ENCODE peak calls at places on chromosomes 1 and 21, in four cellular contexts. V is NCI-H1105, F is occipital lobe, R is posterior vena cava. N is an unnamed sample.

GRCh38 chr1:178518894-178519293 is 6.0 kb downstream of the TEX35 start:
- DNase-seq in F (no peak), R (no peak), V (no peak), N (no peak)

GRCh38 chr1:73104749-73105148 is 822.4 kb upstream of the NEGR1 start:
- DNase-seq in F (no peak), V (no peak), R (peak; percentile 68), N (no peak)

GRCh38 chr1:68916227-68916853 is 419.5 kb upstream of the DEPDC1 start:
- DNase-seq in V (no peak), F (peak; percentile 30), R (peak; percentile 58), N (no peak)

GRCh38 chr21:38802050-38803026 is 3.4 kb upstream of the ETS2 start:
- DNase-seq in F (no peak), R (no peak), V (no peak), N (no peak)

GRCh38 chr1:61930246-61930645 is 188.0 kb downstream of the PATJ start:
- DNase-seq in V (no peak), R (no peak), F (no peak), N (no peak)

GRCh38 chr1:247111636-247112478 is 7.7 kb upstream of the ZNF669 start:
- DNase-seq in R (peak; percentile 92), V (no peak), F (peak; percentile 17), N (no peak)

GRCh38 chr1:2635271-2636010 is 2.6 kb upstream of the MMEL1 start:
- DNase-seq in V (no peak), F (no peak), R (peak; percentile 67), N (no peak)

GRCh38 chr1:52403566-52404115 is 582 bp downstream of the ORC1 start:
- DNase-seq in V (peak; percentile 51), R (no peak), F (no peak), N (no peak)

GRCh38 chr1:33010946-33011731 is 25.5 kb downstream of the AK2 start:
- DNase-seq in F (peak; percentile 35), R (peak; percentile 72), V (no peak), N (peak; percentile 52)

GRCh38 chr1:75083848-75084514 is 50.2 kb upstream of the LHX8 start:
- DNase-seq in F (no peak), V (no peak), R (no peak), N (no peak)

GRCh38 chr21:44804762-44805161 is 3.1 kb upstream of the UBE2G2 start:
- DNase-seq in R (no peak), V (no peak), F (no peak), N (no peak)

GRCh38 chr1:172363852-172364251 is 56.6 kb upstream of the C1orf105 start:
- DNase-seq in V (no peak), R (no peak), F (no peak), N (no peak)

GRCh38 chr1:209652121-209652742 is at the start of gene LAMB3:
- DNase-seq in F (no peak), V (no peak), R (no peak), N (no peak)

GRCh38 chr1:7042322-7043231 is 257.3 kb downstream of the CAMTA1 start:
- DNase-seq in V (peak; percentile 43), F (peak; percentile 34), R (no peak), N (peak; percentile 56)

GRCh38 chr1:97033949-97034348 is 312.4 kb downstream of the PTBP2 start:
- DNase-seq in F (no peak), V (no peak), R (no peak), N (no peak)

GRCh38 chr1:46797696-46798470 is 963 bp upstream of the CYP4B1 start:
- DNase-seq in F (no peak), V (no peak), R (no peak), N (no peak)

GRCh38 chr1:18340158-18340764 is 140.5 kb upstream of the KLHDC7A start:
- DNase-seq in V (no peak), F (no peak), R (no peak), N (no peak)

GRCh38 chr21:14913576-14914146 is 151.1 kb downstream of the NRIP1 start:
- DNase-seq in V (no peak), R (no peak), F (no peak), N (no peak)

GRCh38 chr1:54413295-54413694 is 7.1 kb upstream of the SSBP3 start:
- DNase-seq in F (no peak), R (no peak), V (no peak), N (peak; percentile 18)

GRCh38 chr1:60290393-60290792 is 216.8 kb upstream of the C1orf87 start:
- DNase-seq in V (no peak), F (no peak), R (no peak), N (no peak)

GRCh38 chr1:232047473-232047872 is 420.9 kb downstream of the DISC1 start:
- DNase-seq in F (no peak), R (no peak), V (no peak), N (no peak)

GRCh38 chr1:115609021-115609420 is 32.7 kb upstream of the VANGL1 start:
- DNase-seq in V (no peak), R (no peak), F (no peak), N (no peak)

GRCh38 chr1:228999776-229000175 is 264.5 kb downstream of the RHOU start:
- DNase-seq in V (no peak), F (no peak), R (peak; percentile 7), N (no peak)

GRCh38 chr1:240212552-240212951 is 120.9 kb downstream of the FMN2 start:
- DNase-seq in R (no peak), F (no peak), V (no peak), N (no peak)

GRCh38 chr21:34110594-34111202 is 37.3 kb downstream of the MRPS6 start:
- DNase-seq in F (no peak), R (no peak), V (no peak), N (no peak)

GRCh38 chr1:2796890-2797740 is 4.4 kb downstream of the TTC34 start:
- DNase-seq in F (no peak), R (peak; percentile 29), V (no peak), N (no peak)

GRCh38 chr1:60600532-60600931 is 481.8 kb upstream of the NFIA start:
- DNase-seq in F (no peak), V (no peak), R (no peak), N (no peak)

GRCh38 chr1:243345205-243345604 is 89.4 kb downstream of the SDCCAG8 start:
- DNase-seq in V (no peak), R (no peak), F (no peak), N (no peak)

GRCh38 chr1:14424325-14425000 is 174.0 kb upstream of the KAZN start:
- DNase-seq in R (no peak), F (peak; percentile 30), V (no peak), N (no peak)

GRCh38 chr1:175192630-175193338 is at the start of gene KIAA0040:
- DNase-seq in R (peak; percentile 90), F (peak; percentile 5), V (peak; percentile 15), N (no peak)

GRCh38 chr1:94031154-94031553 is 89.8 kb downstream of the ABCA4 start:
- DNase-seq in V (no peak), F (no peak), R (no peak), N (no peak)

GRCh38 chr21:15823486-15824150 is 93.8 kb downstream of the USP25 start:
- DNase-seq in R (no peak), V (no peak), F (no peak), N (no peak)

GRCh38 chr1:24323281-24323680 is 4.1 kb downstream of the GRHL3 start:
- DNase-seq in V (no peak), R (no peak), F (no peak), N (no peak)

N was measured in amygdala.